ENCODE peak calls at places on chromosomes 2 and 18, in six cellular contexts. J, S, P, G, K and E are unnamed samples.

GRCh38 chr2:23745726-23746105 is 181.2 kb downstream of the ATAD2B start:
- DNase-seq in S (peak), K (peak), P (no peak), G (peak), J (peak), E (peak)

GRCh38 chr2:105736145-105736544 is 8.6 kb upstream of the NCK2 start:
- DNase-seq in K (no peak), S (no peak), G (no peak), J (no peak), P (no peak), E (no peak)

GRCh38 chr2:134778372-134778771 is 59.6 kb upstream of the TMEM163 start:
- DNase-seq in K (peak), P (peak), S (no peak), G (peak), J (no peak), E (no peak)

GRCh38 chr2:202335791-202336467 is 40.2 kb upstream of the BMPR2 start:
- DNase-seq in G (no peak), P (no peak), J (no peak), S (no peak), K (no peak), E (no peak)

GRCh38 chr2:53896864-53897263 is 37.1 kb upstream of the GPR75 start:
- DNase-seq in J (no peak), S (no peak), K (peak), G (no peak), P (no peak), E (no peak)

GRCh38 chr2:128416781-128417180 is 98.1 kb upstream of the HS6ST1 start:
- DNase-seq in S (no peak), J (peak), G (no peak), K (no peak), P (no peak), E (no peak)

GRCh38 chr2:24613154-24613814 is 122.2 kb downstream of the NCOA1 start:
- DNase-seq in K (peak), J (no peak), S (no peak), P (no peak), G (no peak), E (no peak)

GRCh38 chr2:223751012-223751411 is 86.4 kb downstream of the AP1S3 start:
- DNase-seq in G (no peak), P (no peak), K (no peak), S (no peak), J (no peak), E (no peak)

GRCh38 chr2:138296365-138296764 is 205.2 kb upstream of the SPOPL start:
- DNase-seq in S (no peak), G (no peak), K (no peak), P (no peak), J (no peak), E (no peak)

GRCh38 chr2:15664273-15665066 is 72.8 kb downstream of the DDX1 start:
- DNase-seq in K (no peak), J (no peak), S (no peak), G (no peak), P (no peak), E (no peak)

GRCh38 chr2:162403884-162404283 is 60.0 kb downstream of the GCA start:
- DNase-seq in J (no peak), G (peak), S (no peak), K (no peak), P (no peak), E (peak)

GRCh38 chr2:52611757-52612156 is 1155.8 kb upstream of the CHAC2 start:
- DNase-seq in J (no peak), S (no peak), K (no peak), G (no peak), P (no peak), E (no peak)

GRCh38 chr2:36812196-36812595 is 115.7 kb downstream of the VIT start:
- DNase-seq in G (no peak), J (no peak), P (peak), K (peak), S (no peak), E (no peak)

GRCh38 chr2:120707816-120708215 is 27.9 kb upstream of the GLI2 start:
- DNase-seq in S (no peak), P (no peak), G (no peak), K (no peak), J (no peak), E (no peak)

GRCh38 chr18:3652380-3653262 is 202.6 kb downstream of the TGIF1 start:
- DNase-seq in G (peak), J (peak), K (peak), S (no peak), P (peak), E (peak)

GRCh38 chr2:2688231-2688630 is 357.2 kb upstream of the MYT1L start:
- DNase-seq in G (no peak), K (no peak), P (no peak), J (no peak), S (no peak), E (no peak)

GRCh38 chr18:70397259-70397925 is 108.5 kb downstream of the SOCS6 start:
- DNase-seq in G (no peak), S (no peak), P (no peak), K (no peak), J (no peak), E (no peak)

GRCh38 chr2:65350714-65351113 is 81.7 kb downstream of the SPRED2 start:
- DNase-seq in P (peak), G (no peak), S (no peak), J (no peak), K (peak), E (no peak)

GRCh38 chr2:147019296-147019695 is 825.5 kb upstream of the ACVR2A start:
- DNase-seq in G (no peak), S (no peak), J (no peak), P (no peak), K (no peak), E (no peak)

GRCh38 chr2:228355897-228356296 is 174.4 kb upstream of the SPHKAP start:
- DNase-seq in S (no peak), J (no peak), P (no peak), G (no peak), K (no peak), E (no peak)

GRCh38 chr2:9811679-9812511 is 31.4 kb upstream of the TAF1B start:
- DNase-seq in P (no peak), S (no peak), J (no peak), K (no peak), G (peak), E (no peak)

GRCh38 chr2:240433973-240434727 is 1.3 kb upstream of the GPC1 start:
- DNase-seq in J (no peak), K (peak), S (no peak), G (peak), P (peak), E (peak)

GRCh38 chr18:13480856-13481255 is 245.5 kb downstream of the FAM210A start:
- DNase-seq in P (no peak), S (no peak), J (no peak), K (no peak), G (no peak), E (no peak)

GRCh38 chr2:147247749-147248148 is 597.1 kb upstream of the ACVR2A start:
- DNase-seq in G (no peak), P (no peak), K (no peak), J (no peak), S (no peak), E (no peak)

GRCh38 chr2:45470531-45470930 is 140.5 kb downstream of the SRBD1 start:
- DNase-seq in K (no peak), J (peak), S (no peak), G (no peak), P (no peak), E (no peak)

GRCh38 chr2:120819720-120820210 is 84.1 kb downstream of the GLI2 start:
- DNase-seq in K (no peak), S (no peak), J (no peak), G (no peak), P (no peak), E (no peak)

GRCh38 chr18:67475673-67476072 is 40.8 kb downstream of the DSEL start:
- DNase-seq in K (no peak), G (no peak), J (no peak), P (no peak), S (no peak), E (no peak)

GRCh38 chr18:66560092-66560491 is 43.8 kb downstream of the CDH19 start:
- DNase-seq in G (peak), P (no peak), J (no peak), S (no peak), K (peak), E (peak)

GRCh38 chr2:42429352-42429751 is 64.4 kb downstream of the KCNG3 start:
- DNase-seq in J (no peak), P (no peak), G (no peak), K (no peak), S (no peak), E (no peak)

GRCh38 chr2:17821535-17822451 is 5.5 kb downstream of the MSGN1 start:
- DNase-seq in K (no peak), G (no peak), S (no peak), P (no peak), J (no peak), E (no peak)

GRCh38 chr2:201175971-201176570 is 6.9 kb upstream of the CASP10 start:
- DNase-seq in G (peak), S (no peak), J (no peak), K (no peak), P (no peak), E (no peak)

GRCh38 chr2:102788880-102789250 is 27.0 kb downstream of the TMEM182 start:
- DNase-seq in S (no peak), G (no peak), K (no peak), P (no peak), J (peak), E (no peak)

GRCh38 chr2:71675296-71675695 is 221.9 kb downstream of the DYSF start:
- DNase-seq in P (no peak), S (no peak), J (no peak), G (peak), K (no peak), E (peak)

GRCh38 chr2:172423120-172423519 is 4.3 kb upstream of the ITGA6 start:
- DNase-seq in P (no peak), K (no peak), J (no peak), S (no peak), G (no peak), E (no peak)

GRCh38 chr2:63863707-63864106 is 22.0 kb downstream of the UGP2 start:
- DNase-seq in G (no peak), J (no peak), P (no peak), S (no peak), K (no peak), E (no peak)

GRCh38 chr2:63862802-63863201 is 21.1 kb downstream of the UGP2 start:
- DNase-seq in J (no peak), G (no peak), S (no peak), P (no peak), K (peak), E (no peak)

GRCh38 chr2:63866009-63866709 is 24.5 kb downstream of the UGP2 start:
- DNase-seq in S (no peak), G (no peak), K (no peak), J (no peak), P (no peak), E (no peak)

GRCh38 chr2:63861220-63861822 is 19.6 kb downstream of the UGP2 start:
- DNase-seq in S (peak), G (peak), P (peak), J (peak), K (peak), E (peak)

GRCh38 chr2:63865159-63865799 is 23.6 kb downstream of the UGP2 start:
- DNase-seq in S (no peak), J (no peak), P (no peak), G (no peak), K (no peak), E (no peak)
- TF ChIP-seq POLR2A in S (no peak), J (no peak), P (no peak), G (no peak), K (no peak), E (no peak)

GRCh38 chr18:12282436-12283039 is 25.5 kb upstream of the TUBB6 start:
- DNase-seq in S (no peak), G (no peak), P (no peak), K (peak), J (no peak), E (no peak)

GRCh38 chr18:12278153-12278764 is 24.1 kb downstream of the CIDEA start:
- DNase-seq in S (no peak), P (no peak), K (no peak), G (no peak), J (no peak), E (no peak)

GRCh38 chr18:12278765-12279682 is 24.9 kb downstream of the CIDEA start:
- DNase-seq in K (no peak), S (peak), J (peak), G (peak), P (no peak), E (peak)

GRCh38 chr18:12281861-12282260 is 26.2 kb upstream of the TUBB6 start:
- DNase-seq in S (no peak), P (no peak), G (no peak), K (no peak), J (no peak), E (no peak)

DNA sequence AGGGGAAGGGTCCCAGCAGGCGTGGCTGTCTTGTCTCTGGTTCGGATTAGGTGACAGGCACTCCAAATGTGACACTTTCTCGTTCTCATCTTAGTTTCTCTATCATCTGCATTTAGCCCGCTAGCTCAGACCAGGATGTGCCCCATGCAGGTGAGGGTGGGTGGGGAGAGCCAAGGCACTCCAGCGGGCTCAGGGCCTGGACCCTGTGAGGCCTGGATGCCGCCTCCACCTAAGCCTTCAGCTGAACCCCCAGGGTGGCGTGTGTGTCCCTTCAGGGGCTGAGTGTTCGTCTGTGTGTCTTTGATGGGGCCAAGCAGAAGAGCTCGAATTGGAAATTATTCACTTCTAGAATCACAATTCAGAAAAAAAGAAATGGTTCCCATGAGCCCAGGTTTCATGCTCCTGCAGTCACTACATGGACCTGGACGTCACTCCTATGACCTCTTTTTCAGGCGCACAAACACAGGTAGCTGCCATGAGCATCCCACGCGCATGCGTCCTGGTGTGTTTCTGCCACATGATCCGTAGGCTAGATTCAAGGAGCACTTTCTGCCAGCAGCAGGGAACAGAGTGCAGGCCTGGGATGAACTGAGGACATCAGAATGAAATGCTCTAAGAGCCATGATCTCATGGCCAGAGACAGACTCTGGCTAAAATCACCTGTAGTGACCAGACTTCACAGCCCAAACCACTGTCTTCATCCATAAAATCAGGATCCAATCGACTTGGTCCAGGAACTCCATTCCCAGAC is 25.8 kb downstream of the CIDEA start:
- DNase-seq in G (no peak), J (no peak), P (no peak), S (no peak), K (no peak), E (no peak)
- TF ChIP-seq POLR2A in G (no peak), J (no peak), P (no peak), S (no peak), K (no peak), E (no peak)

DNA sequence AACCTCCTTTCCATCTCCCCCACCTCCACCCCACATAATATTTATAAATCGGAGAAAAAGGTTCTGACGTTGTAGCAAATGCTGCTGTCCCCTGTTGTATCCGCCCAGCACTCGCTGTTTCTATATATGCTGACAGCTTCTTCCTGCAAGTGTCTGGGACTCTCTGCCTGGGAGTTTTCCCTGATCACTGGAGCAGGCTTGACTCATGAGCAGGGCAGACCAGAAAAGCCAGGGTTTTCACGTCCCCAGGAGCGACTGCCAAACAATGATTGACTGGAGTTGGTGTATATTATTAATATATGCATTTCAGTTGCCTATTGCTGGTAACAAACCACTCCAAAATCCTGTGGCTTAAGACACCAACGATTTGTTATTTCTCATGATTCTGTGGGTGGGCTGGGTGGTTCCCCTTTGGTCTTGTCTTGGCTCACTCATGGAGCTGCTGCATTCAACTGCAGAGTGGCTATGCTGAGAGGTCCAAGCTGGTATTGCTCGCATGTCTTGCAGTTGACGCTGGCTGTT is 21.2 kb upstream of the ASXL2 start:
- DNase-seq in S (no peak), J (no peak), K (no peak), G (no peak), P (no peak), E (no peak)
- TF ChIP-seq POLR2A in S (no peak), J (no peak), K (no peak), G (no peak), P (no peak), E (no peak)

GRCh38 chr2:113890253-113891235 is 655 bp downstream of the ACTR3 start:
- DNase-seq in P (peak), G (peak), K (peak), S (peak), J (peak), E (peak)
- TF ChIP-seq POLR2A in P (peak), G (peak), K (no peak), S (peak), J (no peak), E (peak)

DNA sequence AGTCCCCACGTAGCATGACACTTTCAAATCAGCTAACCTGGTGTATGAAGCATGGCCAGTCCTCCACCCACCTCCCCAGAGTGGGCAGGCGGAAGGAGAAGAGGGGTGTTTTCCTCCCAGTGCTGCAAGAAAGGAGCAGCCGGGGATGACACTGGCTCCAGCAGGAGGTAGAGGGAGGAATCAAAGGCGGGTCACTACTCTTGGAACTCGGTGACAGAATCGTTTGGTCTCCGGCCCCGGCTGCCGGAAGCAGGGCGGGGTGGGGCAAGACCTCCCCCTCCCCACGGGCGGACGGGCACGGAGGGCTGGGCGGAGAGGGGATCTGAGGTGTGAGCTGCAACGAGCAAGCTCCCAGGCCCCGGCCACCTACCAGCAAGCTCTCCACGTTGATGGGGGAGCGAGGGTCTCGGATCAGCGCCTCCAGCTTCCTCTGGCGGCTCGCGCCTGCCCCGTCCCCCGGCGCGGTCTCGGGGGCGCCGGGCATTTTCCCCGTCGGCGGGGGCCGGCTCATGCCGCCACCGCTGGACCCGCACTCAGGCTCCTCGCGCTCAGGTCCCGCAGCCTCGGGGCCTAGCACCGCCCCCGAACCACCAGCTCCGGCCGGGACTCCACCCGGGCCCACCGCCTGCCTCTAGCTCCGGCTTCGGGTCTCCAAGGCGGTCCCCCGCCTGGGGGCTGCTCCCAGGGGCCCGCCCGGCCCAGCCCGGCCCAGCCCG is 652 bp downstream of the ROCK2 start:
- DNase-seq in G (peak), K (peak), J (peak), S (no peak), P (peak), E (peak)
- TF ChIP-seq POLR2A in G (peak), K (no peak), J (no peak), S (no peak), P (peak), E (no peak)

DNA sequence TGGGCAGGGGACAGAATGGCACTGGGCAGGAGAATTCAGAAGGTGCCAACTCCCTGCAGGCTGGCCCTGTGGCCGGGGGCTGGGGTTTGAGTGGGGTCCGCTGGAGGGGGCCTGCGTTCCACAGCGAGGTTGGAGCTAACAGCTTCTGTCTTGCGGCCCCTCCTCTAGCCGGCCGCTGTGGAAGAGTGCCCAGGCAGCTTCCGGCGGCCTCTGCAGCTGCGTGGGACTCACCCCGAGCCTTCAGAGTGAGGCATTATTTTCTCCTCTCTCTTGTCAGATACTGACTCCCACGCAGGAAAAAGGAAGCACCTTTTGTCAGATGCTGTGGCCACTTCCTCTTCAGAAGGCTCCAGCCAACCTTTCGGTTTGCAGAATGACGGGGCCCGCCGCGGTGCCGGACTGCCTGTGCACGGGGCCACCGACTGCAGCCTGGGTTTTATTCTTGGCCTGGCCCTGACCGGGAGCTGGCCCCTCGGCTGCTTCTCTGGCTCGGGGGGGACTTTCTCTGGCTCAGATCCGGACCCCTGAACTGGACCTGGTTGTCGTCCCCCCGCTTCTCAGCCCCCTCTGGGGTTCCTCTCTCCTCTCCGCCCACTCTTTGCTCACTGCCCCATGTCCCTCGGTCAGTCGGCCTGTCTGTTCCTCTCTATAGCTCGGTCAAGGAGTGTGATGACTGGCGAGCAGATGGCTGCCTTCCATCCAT is 40.1 kb downstream of the ARHGAP25 start:
- DNase-seq in G (peak), P (peak), J (peak), S (peak), K (no peak), E (no peak)
- TF ChIP-seq POLR2A in G (no peak), P (peak), J (no peak), S (peak), K (no peak), E (no peak)

DNA sequence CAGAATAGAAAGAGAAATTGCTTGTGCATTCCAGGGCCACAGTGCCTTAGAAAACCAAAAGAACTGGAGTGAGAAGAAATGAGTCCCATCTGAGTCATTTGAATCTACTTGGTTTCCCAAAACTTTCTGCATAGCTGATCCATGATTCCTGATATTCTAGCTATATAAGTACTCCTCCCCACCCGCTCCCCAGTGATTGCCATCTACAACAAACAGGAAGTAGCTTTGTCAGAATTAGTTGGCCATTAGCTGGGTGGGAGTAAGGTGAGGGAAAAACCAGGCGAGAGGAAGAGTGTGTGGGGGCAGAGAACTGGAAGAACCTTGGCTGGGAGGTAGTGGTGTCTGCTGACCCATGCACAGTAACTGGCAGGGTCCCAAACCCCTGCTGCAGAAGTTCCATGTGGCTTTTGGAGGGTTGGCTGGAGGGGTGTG is 122.1 kb downstream of the ACAA2 start:
- DNase-seq in G (no peak), J (no peak), P (no peak), S (no peak), K (peak), E (no peak)
- TF ChIP-seq POLR2A in G (no peak), J (no peak), P (no peak), S (no peak), K (no peak), E (no peak)